ENCODE peak calls at places on chromosomes 2 and 18, in seven cellular contexts. R is endothelial cell of umbilical vein, W is endodermal cell, E is HepG2, Y is IMR-90, H is fibroblast of lung, U is colonic mucosa. N is an unnamed sample.

GRCh38 chr2:43003702-43004101 is 211.3 kb upstream of the HAAO start:
- DNase-seq in R (no peak), W (peak; percentile 14), E (no peak), Y (no peak), H (no peak), U (no peak), N (no peak)

GRCh38 chr2:47002480-47003381 is 87.1 kb upstream of the MCFD2 start:
- DNase-seq in R (no peak), W (peak; percentile 66), E (no peak), Y (no peak), H (peak; percentile 49), U (no peak), N (no peak)

GRCh38 chr2:212915121-212915782 is 236.2 kb downstream of the IKZF2 start:
- DNase-seq in R (no peak), W (no peak), E (no peak), Y (peak; percentile 34), H (no peak), U (no peak), N (peak; percentile 38)

GRCh38 chr2:65353927-65354326 is 78.5 kb downstream of the SPRED2 start:
- DNase-seq in R (no peak), W (no peak), E (no peak), Y (no peak), H (no peak), U (peak; percentile 55), N (no peak)

GRCh38 chr18:62187543-62188378 is 706 bp downstream of the RELCH start:
- DNase-seq in R (peak; percentile 36), W (peak; percentile 74), E (peak; percentile 17), Y (peak; percentile 21), H (peak; percentile 21), U (peak; percentile 67), N (peak; percentile 6)

GRCh38 chr18:74064510-74064909 is 83.1 kb downstream of the FBXO15 start:
- DNase-seq in R (no peak), W (no peak), E (no peak), Y (peak; percentile 39), H (no peak), U (no peak), N (no peak)

GRCh38 chr18:25467226-25468065 is 115.5 kb upstream of the ZNF521 start:
- DNase-seq in R (no peak), W (no peak), E (no peak), Y (peak; percentile 43), H (peak; percentile 55), U (no peak), N (peak; percentile 23)

GRCh38 chr2:103435010-103435409 is 673.2 kb downstream of the TMEM182 start:
- DNase-seq in R (no peak), W (no peak), E (no peak), Y (no peak), H (no peak), U (no peak), N (peak; percentile 10)

GRCh38 chr18:59547691-59548182 is 149.5 kb downstream of the CCBE1 start:
- DNase-seq in R (no peak), W (peak; percentile 76), E (no peak), Y (peak; percentile 93), H (peak; percentile 90), U (no peak), N (peak; percentile 92)

GRCh38 chr18:8625693-8626092 is 16.5 kb downstream of the RAB12 start:
- DNase-seq in R (no peak), W (no peak), E (no peak), Y (no peak), H (no peak), U (no peak), N (no peak)

GRCh38 chr2:207256476-207257207 is 90.9 kb upstream of the KLF7 start:
- DNase-seq in R (no peak), W (peak; percentile 52), E (no peak), Y (peak; percentile 71), H (peak; percentile 62), U (no peak), N (peak; percentile 80)

GRCh38 chr2:206212673-206213513 is 53.2 kb downstream of the EEF1B2 start:
- DNase-seq in R (peak; percentile 3), W (no peak), E (no peak), Y (peak; percentile 17), H (peak; percentile 69), U (no peak), N (peak; percentile 63)
- TF ChIP-seq CTCF in R (no peak), W (peak; percentile 38), E (no peak), Y (no peak), H (no peak), U (no peak), N (peak; percentile 7)

DNA sequence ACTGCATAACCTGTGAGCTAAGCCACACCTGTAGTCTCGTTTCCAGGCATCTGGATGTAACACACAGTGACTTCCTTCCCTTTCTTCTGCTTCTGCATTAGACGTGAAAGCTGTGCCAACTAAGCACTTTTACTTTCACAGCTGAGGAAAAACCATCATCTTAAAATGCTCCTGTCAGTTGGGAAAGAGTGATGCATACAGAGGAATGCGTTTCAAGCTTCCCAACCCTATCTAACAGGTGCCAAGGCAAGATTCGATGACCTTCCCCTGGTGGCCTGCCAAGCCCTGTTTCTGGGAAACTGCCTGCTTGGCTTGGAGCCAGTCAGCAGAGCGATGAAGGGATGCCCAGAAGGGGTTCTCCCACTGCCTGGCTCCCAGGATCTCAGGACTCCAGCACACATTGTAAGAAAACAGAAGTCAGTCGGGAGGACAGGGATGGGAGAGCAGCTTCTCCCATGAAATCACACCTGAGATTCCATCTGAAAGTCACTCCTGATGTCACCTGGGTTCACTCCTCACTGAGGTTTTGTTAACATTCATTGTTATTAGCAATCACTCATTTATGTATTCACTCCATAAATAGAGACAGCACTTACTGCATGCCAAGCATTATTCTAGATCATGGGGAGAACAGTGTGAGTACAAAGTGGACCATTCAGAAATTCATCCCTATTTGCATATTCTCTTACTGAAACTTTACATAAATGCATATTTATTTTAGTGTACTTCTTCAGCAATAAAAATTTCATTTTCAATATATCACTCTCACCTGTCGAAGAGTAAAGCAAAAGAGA is 64.1 kb downstream of the DTNA start:
- DNase-seq in R (peak; percentile 83), W (no peak), E (no peak), Y (peak; percentile 64), H (peak; percentile 35), U (no peak), N (peak; percentile 69)
- H3K4me3 ChIP-seq in R (no peak overlapping the region), W (no peak overlapping the region), E (no peak overlapping the region), Y (no peak overlapping the region), H (no peak overlapping the region), U (no peak overlapping the region), N (no peak overlapping the region)

DNA sequence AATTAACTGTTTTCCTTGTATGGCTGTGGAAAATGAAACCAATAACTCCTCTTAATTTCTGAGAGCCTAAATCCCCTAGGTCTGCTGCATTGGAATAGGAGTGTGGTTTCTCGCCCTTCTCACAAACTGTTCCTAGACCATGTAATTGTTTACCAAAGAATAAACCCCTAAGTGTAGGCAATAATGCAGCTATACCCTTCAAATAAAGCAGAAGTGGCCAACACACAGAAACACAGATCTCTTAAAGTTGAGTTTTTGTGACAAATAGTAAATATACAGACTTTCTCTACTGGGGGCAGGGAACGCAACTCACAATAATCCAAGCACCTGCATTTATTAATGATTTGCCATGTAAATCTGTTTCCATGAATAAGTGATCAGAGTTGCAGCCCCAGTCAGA is 52.1 kb downstream of the RASGRP3 start:
- DNase-seq in R (no peak), W (no peak), E (no peak), Y (no peak), H (no peak), U (no peak), N (no peak)
- H3K9ac ChIP-seq in R (no peak overlapping the region), W (no peak overlapping the region), E (no peak overlapping the region), Y (no peak overlapping the region), H (no peak overlapping the region), U (no peak overlapping the region), N (no peak overlapping the region)

DNA sequence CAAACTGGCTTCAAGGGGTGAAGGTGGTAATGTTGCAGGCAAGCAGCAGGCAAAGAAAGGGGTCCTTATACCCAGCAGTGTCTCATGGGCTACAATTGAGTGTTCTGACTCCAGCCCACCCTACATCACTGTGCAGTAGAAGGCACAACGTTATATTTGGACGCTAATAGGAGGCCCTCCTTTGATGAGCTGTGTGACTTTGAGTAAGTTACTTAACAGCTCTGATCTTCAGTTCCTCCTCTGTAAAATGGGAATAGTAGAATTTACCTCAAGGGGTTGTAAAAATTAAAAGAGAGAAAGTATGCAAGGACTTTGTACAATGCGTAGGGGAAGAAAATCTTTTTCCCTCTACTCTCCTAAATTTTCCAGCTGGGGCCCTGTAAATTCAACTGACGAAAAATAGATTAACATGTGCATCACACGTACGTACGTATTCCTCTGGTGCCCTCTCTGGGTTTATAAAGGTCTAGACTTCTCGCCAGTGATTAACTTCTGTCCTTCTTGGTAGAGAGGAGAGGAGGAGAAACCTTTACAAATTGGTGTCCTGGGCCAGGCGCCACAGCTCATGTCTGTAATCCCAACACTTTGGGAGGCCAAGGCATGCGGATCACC is 57.6 kb upstream of the REL start:
- DNase-seq in R (no peak), W (no peak), E (no peak), Y (no peak), H (no peak), U (no peak), N (no peak)
- TF ChIP-seq CTCF in R (no peak), W (no peak), E (no peak), Y (no peak), H (no peak), U (no peak), N (no peak)

GRCh38 chr2:1727101-1727771 is 17.1 kb downstream of the PXDN start:
- DNase-seq in R (no peak), W (peak; percentile 31), E (no peak), Y (peak; percentile 83), H (peak; percentile 84), U (peak; percentile 17), N (no peak)

GRCh38 chr2:1728821-1729220 is 15.5 kb downstream of the PXDN start:
- DNase-seq in R (no peak), W (peak; percentile 89), E (no peak), Y (peak; percentile 62), H (peak; percentile 62), U (peak; percentile 31), N (no peak)

GRCh38 chr2:1727796-1728474 is 16.4 kb downstream of the PXDN start:
- DNase-seq in R (no peak), W (peak; percentile 43), E (no peak), Y (no peak), H (no peak), U (peak; percentile 12), N (no peak)

GRCh38 chr2:1730047-1730937 is 14.0 kb downstream of the PXDN start:
- DNase-seq in R (peak; percentile 54), W (peak; percentile 82), E (no peak), Y (peak; percentile 89), H (peak; percentile 96), U (peak; percentile 38), N (peak; percentile 90)

GRCh38 chr2:1729264-1729663 is 15.1 kb downstream of the PXDN start:
- DNase-seq in R (no peak), W (peak; percentile 33), E (no peak), Y (no peak), H (no peak), U (peak; percentile 16), N (no peak)
- H3K4me3 ChIP-seq in R (no peak overlapping the region), W (no peak overlapping the region), E (no peak overlapping the region), Y (no peak overlapping the region), H (no peak overlapping the region), U (no peak overlapping the region), N (peak overlapping the region; percentile 21)

N was measured in astrocyte.